ENCODE peak calls at places on chromosome 7, in eight cellular contexts. S, D, N, J, T, G, L and U are unnamed samples.

GRCh38 chr7:143381427-143382125 is 431 bp downstream of the ZYX start:
- DNase-seq in S (no peak), D (peak; percentile 60), N (peak; percentile 89), J (no peak), T (no peak), G (no peak), L (no peak), U (no peak)

GRCh38 chr7:1716263-1717094 is 46.4 kb downstream of the ELFN1 start:
- DNase-seq in S (no peak), D (no peak), N (peak; percentile 86), J (no peak), T (no peak), G (no peak), L (peak; percentile 44), U (no peak)

GRCh38 chr7:106545275-106545674 is 115.7 kb downstream of the CCDC71L start:
- DNase-seq in S (no peak), D (no peak), N (no peak), J (no peak), T (no peak), G (no peak), L (no peak), U (no peak)

GRCh38 chr7:157771-158251 is 34.6 kb upstream of the FAM20C start:
- DNase-seq in S (no peak), D (no peak), N (no peak), J (no peak), T (no peak), G (no peak), L (no peak), U (no peak)

GRCh38 chr7:97499204-97499603 is 232.7 kb upstream of the TAC1 start:
- DNase-seq in S (peak; percentile 29), D (no peak), N (peak; percentile 55), J (no peak), T (peak; percentile 27), G (no peak), L (peak; percentile 27), U (no peak)

GRCh38 chr7:83872501-83872900 is 223.6 kb upstream of the SEMA3E start:
- DNase-seq in S (no peak), D (no peak), N (no peak), J (no peak), T (no peak), G (no peak), L (no peak), U (no peak)

GRCh38 chr7:80307251-80307856 is 172.7 kb downstream of the GNAI1 start:
- DNase-seq in S (no peak), D (no peak), N (peak; percentile 15), J (no peak), T (no peak), G (no peak), L (no peak), U (no peak)

GRCh38 chr7:143882611-143883078 is 19.3 kb downstream of the TCAF1 start:
- DNase-seq in S (no peak), D (peak; percentile 44), N (peak; percentile 96), J (peak; percentile 85), T (no peak), G (no peak), L (peak; percentile 79), U (no peak)

GRCh38 chr7:150909192-150909591 is 56.9 kb downstream of the AOC1 start:
- DNase-seq in S (no peak), D (no peak), N (peak; percentile 21), J (no peak), T (no peak), G (no peak), L (no peak), U (no peak)

GRCh38 chr7:127375626-127376025 is 16.9 kb downstream of the ZNF800 start:
- DNase-seq in S (no peak), D (no peak), N (no peak), J (no peak), T (no peak), G (no peak), L (no peak), U (no peak)

GRCh38 chr7:68733219-68734143 is 864.8 kb upstream of the AUTS2 start:
- DNase-seq in S (no peak), D (no peak), N (no peak), J (no peak), T (no peak), G (no peak), L (no peak), U (no peak)

GRCh38 chr7:12623223-12623622 is 52.7 kb downstream of the SCIN start:
- DNase-seq in S (no peak), D (no peak), N (no peak), J (no peak), T (no peak), G (no peak), L (no peak), U (no peak)

GRCh38 chr7:92646966-92647625 is 56.9 kb upstream of the FAM133B start:
- DNase-seq in S (no peak), D (no peak), N (no peak), J (no peak), T (no peak), G (no peak), L (no peak), U (no peak)

GRCh38 chr7:131890191-131890590 is 333.8 kb upstream of the PODXL start:
- DNase-seq in S (no peak), D (no peak), N (no peak), J (no peak), T (no peak), G (no peak), L (no peak), U (no peak)

GRCh38 chr7:148242271-148242801 is 348.2 kb upstream of the C7orf33 start:
- DNase-seq in S (peak; percentile 47), D (peak; percentile 39), N (peak; percentile 67), J (no peak), T (peak; percentile 19), G (no peak), L (peak; percentile 30), U (no peak)

GRCh38 chr7:108166687-108167086 is 36.5 kb upstream of the LAMB4 start:
- DNase-seq in S (no peak), D (no peak), N (no peak), J (no peak), T (no peak), G (no peak), L (no peak), U (no peak)

GRCh38 chr7:151895008-151895661 is 18.2 kb upstream of the PRKAG2 start:
- DNase-seq in S (no peak), D (no peak), N (no peak), J (no peak), T (no peak), G (no peak), L (no peak), U (no peak)

GRCh38 chr7:111853231-111853990 is 291.1 kb upstream of the IMMP2L start:
- DNase-seq in S (no peak), D (no peak), N (no peak), J (no peak), T (no peak), G (no peak), L (no peak), U (no peak)
- TF ChIP-seq CTCF in S (peak; percentile 15), D (no peak), N (peak; percentile 59), J (no peak), T (peak; percentile 26), G (peak; percentile 25), L (peak; percentile 15), U (no peak)

GRCh38 chr7:43034535-43035002 is 77.9 kb upstream of the HECW1 start:
- DNase-seq in S (no peak), D (no peak), N (no peak), J (no peak), T (no peak), G (no peak), L (no peak), U (no peak)
- TF ChIP-seq POLR2AphosphoS5 in S (no peak), D (no peak), N (no peak), J (no peak), T (no peak), G (no peak), L (no peak), U (no peak)

DNA sequence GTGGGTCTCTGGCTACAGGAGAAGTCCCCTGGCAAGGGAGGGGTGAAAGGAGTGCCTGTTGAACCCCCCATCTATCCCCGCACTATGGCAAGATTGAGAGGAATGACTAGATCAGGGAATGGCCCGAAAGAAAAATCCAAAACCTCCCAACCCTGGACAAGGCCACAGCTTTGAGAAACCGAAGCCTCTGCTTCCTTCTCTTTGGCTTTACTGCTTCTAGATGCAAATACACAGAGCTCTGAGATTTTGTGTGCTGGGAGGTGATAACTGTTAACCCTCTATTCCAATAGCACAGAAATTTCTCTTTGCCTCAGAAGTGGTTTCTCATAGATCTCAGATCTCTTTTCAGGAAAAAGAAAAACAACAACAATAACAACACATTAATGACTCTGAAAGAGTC is 15.0 kb downstream of the CAV1 start:
- DNase-seq in S (no peak), D (no peak), N (no peak), J (no peak), T (no peak), G (no peak), L (no peak), U (no peak)
- H3K4me1 ChIP-seq in S (no peaks in the 10 kb centered on the region), D (no peaks in the 10 kb centered on the region), N (peaks cover 87% of the 10 kb centered on the region), J (peaks cover 26% of the 10 kb centered on the region), T (no peaks in the 10 kb centered on the region), G (peaks cover 4% of the 10 kb centered on the region), L (peaks cover 13% of the 10 kb centered on the region), U (peaks cover 85% of the 10 kb centered on the region)

GRCh38 chr7:24992314-24992713 is 12.3 kb upstream of the OSBPL3 start:
- DNase-seq in S (no peak), D (no peak), N (no peak), J (no peak), T (no peak), G (no peak), L (no peak), U (no peak)
- TF ChIP-seq CTCF in S (no peak), D (no peak), N (no peak), J (no peak), T (no peak), G (no peak), L (no peak), U (no peak)

GRCh38 chr7:128671992-128672391 is at the start of gene GARIN1A:
- DNase-seq in S (no peak), D (no peak), N (no peak), J (no peak), T (no peak), G (no peak), L (no peak), U (no peak)
- TF ChIP-seq POLR2AphosphoS5 in S (no peak), D (no peak), N (no peak), J (no peak), T (no peak), G (no peak), L (no peak), U (no peak)